ENCODE peak calls at places on chromosome 2, in eight cellular contexts. One of them, this sample, is unnamed.

GRCh38 chr2:54658548-54659207 is 64.8 kb upstream of the EML6 start:
- DNase-seq in neural progenitor cell: no peak
- DNase-seq in mammary epithelial cell: peak; percentile 49
- DNase-seq in fibroblast of lung: peak; percentile 53
- DNase-seq in PC-3: no peak
- DNase-seq in HepG2: no peak
- DNase-seq in hepatocyte: no peak
- DNase-seq in endothelial cell of umbilical vein: peak; percentile 17
- DNase-seq in this sample: no peak

GRCh38 chr2:96330407-96330806 is 5.2 kb upstream of the NCAPH start:
- DNase-seq in endothelial cell of umbilical vein: no peak
- DNase-seq in mammary epithelial cell: peak; percentile 90
- DNase-seq in fibroblast of lung: peak; percentile 82
- DNase-seq in HepG2: no peak
- DNase-seq in PC-3: peak; percentile 85
- DNase-seq in neural progenitor cell: no peak
- DNase-seq in hepatocyte: no peak
- DNase-seq in this sample: peak; percentile 22

GRCh38 chr2:100193334-100193733 is 50.9 kb upstream of the AFF3 start:
- DNase-seq in hepatocyte: peak; percentile 69
- DNase-seq in endothelial cell of umbilical vein: peak; percentile 42
- DNase-seq in neural progenitor cell: no peak
- DNase-seq in HepG2: no peak
- DNase-seq in PC-3: peak; percentile 86
- DNase-seq in mammary epithelial cell: no peak
- DNase-seq in fibroblast of lung: no peak
- DNase-seq in this sample: no peak

GRCh38 chr2:236744316-236745105 is 174.9 kb downstream of the ACKR3 start:
- DNase-seq in PC-3: peak; percentile 5
- DNase-seq in mammary epithelial cell: peak; percentile 71
- DNase-seq in hepatocyte: no peak
- DNase-seq in HepG2: no peak
- DNase-seq in endothelial cell of umbilical vein: no peak
- DNase-seq in neural progenitor cell: no peak
- DNase-seq in fibroblast of lung: peak; percentile 94
- DNase-seq in this sample: no peak

GRCh38 chr2:215553946-215554345 is 118.1 kb upstream of the FN1 start:
- DNase-seq in endothelial cell of umbilical vein: no peak
- DNase-seq in HepG2: no peak
- DNase-seq in fibroblast of lung: no peak
- DNase-seq in mammary epithelial cell: no peak
- DNase-seq in neural progenitor cell: no peak
- DNase-seq in hepatocyte: no peak
- DNase-seq in PC-3: no peak
- DNase-seq in this sample: no peak

GRCh38 chr2:191917430-191917881 is 70.6 kb upstream of the CAVIN2 start:
- DNase-seq in hepatocyte: no peak
- DNase-seq in neural progenitor cell: no peak
- DNase-seq in endothelial cell of umbilical vein: peak; percentile 86
- DNase-seq in mammary epithelial cell: no peak
- DNase-seq in fibroblast of lung: no peak
- DNase-seq in HepG2: peak; percentile 79
- DNase-seq in PC-3: no peak
- DNase-seq in this sample: no peak

GRCh38 chr2:177902395-177903160 is 170.0 kb downstream of the PDE11A start:
- DNase-seq in mammary epithelial cell: no peak
- DNase-seq in endothelial cell of umbilical vein: no peak
- DNase-seq in PC-3: no peak
- DNase-seq in HepG2: no peak
- DNase-seq in hepatocyte: no peak
- DNase-seq in fibroblast of lung: no peak
- DNase-seq in neural progenitor cell: no peak
- DNase-seq in this sample: no peak

GRCh38 chr2:233912799-233913423 is 4.3 kb upstream of the TRPM8 start:
- DNase-seq in fibroblast of lung: peak; percentile 31
- DNase-seq in HepG2: peak; percentile 41
- DNase-seq in hepatocyte: peak; percentile 78
- DNase-seq in PC-3: peak; percentile 48
- DNase-seq in neural progenitor cell: peak; percentile 70
- DNase-seq in endothelial cell of umbilical vein: peak; percentile 39
- DNase-seq in mammary epithelial cell: peak; percentile 38
- DNase-seq in this sample: no peak

GRCh38 chr2:101223814-101224231 is 28.9 kb upstream of the CNOT11 start:
- DNase-seq in PC-3: no peak
- DNase-seq in HepG2: no peak
- DNase-seq in endothelial cell of umbilical vein: no peak
- DNase-seq in hepatocyte: no peak
- DNase-seq in fibroblast of lung: no peak
- DNase-seq in neural progenitor cell: no peak
- DNase-seq in mammary epithelial cell: no peak
- DNase-seq in this sample: no peak

GRCh38 chr2:164734196-164734595 is 107.4 kb downstream of the COBLL1 start:
- DNase-seq in neural progenitor cell: peak; percentile 40
- DNase-seq in HepG2: no peak
- DNase-seq in hepatocyte: no peak
- DNase-seq in endothelial cell of umbilical vein: no peak
- DNase-seq in fibroblast of lung: no peak
- DNase-seq in mammary epithelial cell: no peak
- DNase-seq in PC-3: no peak
- DNase-seq in this sample: no peak

GRCh38 chr2:108594132-108594981 is 60.1 kb downstream of the LIMS1 start:
- DNase-seq in HepG2: peak; percentile 57
- DNase-seq in neural progenitor cell: no peak
- DNase-seq in PC-3: peak; percentile 89
- DNase-seq in mammary epithelial cell: peak; percentile 91
- DNase-seq in fibroblast of lung: peak; percentile 79
- DNase-seq in endothelial cell of umbilical vein: peak; percentile 91
- DNase-seq in hepatocyte: no peak
- DNase-seq in this sample: peak; percentile 10

GRCh38 chr2:233481368-233482142 is 85.0 kb downstream of the USP40 start:
- DNase-seq in HepG2: no peak
- DNase-seq in endothelial cell of umbilical vein: no peak
- DNase-seq in hepatocyte: no peak
- DNase-seq in PC-3: peak; percentile 30
- DNase-seq in fibroblast of lung: peak; percentile 17
- DNase-seq in neural progenitor cell: no peak
- DNase-seq in mammary epithelial cell: no peak
- DNase-seq in this sample: no peak

GRCh38 chr2:241570961-241571581 is 12.5 kb downstream of the BOK start:
- DNase-seq in fibroblast of lung: no peak
- DNase-seq in mammary epithelial cell: no peak
- DNase-seq in endothelial cell of umbilical vein: no peak
- DNase-seq in neural progenitor cell: no peak
- DNase-seq in PC-3: no peak
- DNase-seq in HepG2: no peak
- DNase-seq in hepatocyte: no peak
- DNase-seq in this sample: no peak

DNA sequence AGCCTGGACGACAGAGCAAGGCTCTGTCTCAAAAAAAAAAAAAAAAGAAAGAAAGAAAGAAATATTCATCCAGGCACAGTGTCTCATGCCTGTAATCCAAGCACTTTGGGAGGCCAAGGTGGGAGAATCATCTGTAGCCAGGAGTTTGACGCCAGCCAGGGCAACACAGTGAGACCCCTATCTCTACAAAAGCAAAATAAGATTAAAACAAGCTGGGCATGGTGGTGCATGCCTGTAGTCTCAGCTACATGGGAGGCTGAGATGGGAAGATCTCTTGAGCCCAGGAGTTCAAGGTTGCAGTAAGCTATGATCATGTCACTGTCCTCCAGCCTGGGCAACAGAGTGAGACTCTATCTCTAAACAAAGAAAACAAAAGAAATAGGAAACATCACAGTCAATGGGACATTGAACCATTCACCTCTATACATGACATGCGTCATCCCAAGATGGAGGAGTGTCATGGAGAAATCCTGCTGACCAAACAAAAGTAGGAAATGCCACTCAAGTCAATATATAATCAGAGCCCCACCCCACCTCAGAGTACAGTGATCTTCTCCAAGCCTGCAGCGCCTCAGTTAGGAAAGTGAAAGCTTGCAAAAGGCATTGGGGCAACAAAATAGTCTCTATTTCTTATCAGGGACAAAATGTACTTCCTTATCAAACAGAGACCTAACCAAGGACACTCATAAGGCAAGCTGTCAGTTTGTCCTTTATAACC is 9.8 kb downstream of the FEV start:
- DNase-seq in PC-3: no peak
- DNase-seq in endothelial cell of umbilical vein: no peak
- DNase-seq in mammary epithelial cell: no peak
- DNase-seq in hepatocyte: no peak
- DNase-seq in neural progenitor cell: no peak
- DNase-seq in HepG2: no peak
- DNase-seq in fibroblast of lung: no peak
- DNase-seq in this sample: no peak
- H3K27me3 ChIP-seq in PC-3: peaks cover 13% of the 10 kb centered on the region
- H3K27me3 ChIP-seq in endothelial cell of umbilical vein: peaks cover 26% of the 10 kb centered on the region
- H3K27me3 ChIP-seq in mammary epithelial cell: peaks cover 2% of the 10 kb centered on the region
- H3K27me3 ChIP-seq in hepatocyte: peaks cover 79% of the 10 kb centered on the region
- H3K27me3 ChIP-seq in neural progenitor cell: peaks cover 96% of the 10 kb centered on the region
- H3K27me3 ChIP-seq in HepG2: peaks cover 35% of the 10 kb centered on the region
- H3K27me3 ChIP-seq in fibroblast of lung: peaks cover 8% of the 10 kb centered on the region
- H3K27me3 ChIP-seq in this sample: peaks cover 6% of the 10 kb centered on the region

GRCh38 chr2:195520671-195521155 is 136.3 kb upstream of the SLC39A10 start:
- DNase-seq in mammary epithelial cell: peak; percentile 29
- DNase-seq in neural progenitor cell: no peak
- DNase-seq in HepG2: no peak
- DNase-seq in fibroblast of lung: peak; percentile 85
- DNase-seq in hepatocyte: peak; percentile 41
- DNase-seq in endothelial cell of umbilical vein: no peak
- DNase-seq in PC-3: peak; percentile 75
- DNase-seq in this sample: peak; percentile 69
- TF ChIP-seq CTCF in mammary epithelial cell: no peak
- TF ChIP-seq CTCF in neural progenitor cell: no peak
- TF ChIP-seq CTCF in HepG2: peak; percentile 9
- TF ChIP-seq CTCF in fibroblast of lung: no peak
- TF ChIP-seq CTCF in hepatocyte: no peak
- TF ChIP-seq CTCF in endothelial cell of umbilical vein: no peak
- TF ChIP-seq CTCF in PC-3: no peak
- TF ChIP-seq CTCF in this sample: no peak

GRCh38 chr2:27262379-27263286 is at the start of gene SLC30A3:
- DNase-seq in neural progenitor cell: peak; percentile 74
- DNase-seq in fibroblast of lung: peak; percentile 28
- DNase-seq in hepatocyte: peak; percentile 78
- DNase-seq in PC-3: no peak
- DNase-seq in HepG2: no peak
- DNase-seq in endothelial cell of umbilical vein: peak; percentile 62
- DNase-seq in mammary epithelial cell: peak; percentile 15
- DNase-seq in this sample: peak; percentile 51

GRCh38 chr2:27261926-27262298 is 935 bp downstream of the SLC30A3 start:
- DNase-seq in endothelial cell of umbilical vein: no peak
- DNase-seq in hepatocyte: no peak
- DNase-seq in HepG2: no peak
- DNase-seq in mammary epithelial cell: no peak
- DNase-seq in fibroblast of lung: no peak
- DNase-seq in PC-3: no peak
- DNase-seq in neural progenitor cell: peak; percentile 54
- DNase-seq in this sample: no peak

GRCh38 chr2:27264753-27265535 is 2.1 kb upstream of the SLC30A3 start:
- DNase-seq in HepG2: peak; percentile 73
- DNase-seq in hepatocyte: peak; percentile 85
- DNase-seq in mammary epithelial cell: peak; percentile 39
- DNase-seq in neural progenitor cell: peak; percentile 94
- DNase-seq in fibroblast of lung: peak; percentile 31
- DNase-seq in endothelial cell of umbilical vein: peak; percentile 87
- DNase-seq in PC-3: peak; percentile 58
- DNase-seq in this sample: no peak

GRCh38 chr2:27264253-27264752 is 1.5 kb upstream of the SLC30A3 start:
- DNase-seq in mammary epithelial cell: no peak
- DNase-seq in endothelial cell of umbilical vein: peak; percentile 30
- DNase-seq in fibroblast of lung: no peak
- DNase-seq in neural progenitor cell: peak; percentile 58
- DNase-seq in PC-3: no peak
- DNase-seq in HepG2: no peak
- DNase-seq in hepatocyte: peak; percentile 39
- DNase-seq in this sample: no peak

DNA sequence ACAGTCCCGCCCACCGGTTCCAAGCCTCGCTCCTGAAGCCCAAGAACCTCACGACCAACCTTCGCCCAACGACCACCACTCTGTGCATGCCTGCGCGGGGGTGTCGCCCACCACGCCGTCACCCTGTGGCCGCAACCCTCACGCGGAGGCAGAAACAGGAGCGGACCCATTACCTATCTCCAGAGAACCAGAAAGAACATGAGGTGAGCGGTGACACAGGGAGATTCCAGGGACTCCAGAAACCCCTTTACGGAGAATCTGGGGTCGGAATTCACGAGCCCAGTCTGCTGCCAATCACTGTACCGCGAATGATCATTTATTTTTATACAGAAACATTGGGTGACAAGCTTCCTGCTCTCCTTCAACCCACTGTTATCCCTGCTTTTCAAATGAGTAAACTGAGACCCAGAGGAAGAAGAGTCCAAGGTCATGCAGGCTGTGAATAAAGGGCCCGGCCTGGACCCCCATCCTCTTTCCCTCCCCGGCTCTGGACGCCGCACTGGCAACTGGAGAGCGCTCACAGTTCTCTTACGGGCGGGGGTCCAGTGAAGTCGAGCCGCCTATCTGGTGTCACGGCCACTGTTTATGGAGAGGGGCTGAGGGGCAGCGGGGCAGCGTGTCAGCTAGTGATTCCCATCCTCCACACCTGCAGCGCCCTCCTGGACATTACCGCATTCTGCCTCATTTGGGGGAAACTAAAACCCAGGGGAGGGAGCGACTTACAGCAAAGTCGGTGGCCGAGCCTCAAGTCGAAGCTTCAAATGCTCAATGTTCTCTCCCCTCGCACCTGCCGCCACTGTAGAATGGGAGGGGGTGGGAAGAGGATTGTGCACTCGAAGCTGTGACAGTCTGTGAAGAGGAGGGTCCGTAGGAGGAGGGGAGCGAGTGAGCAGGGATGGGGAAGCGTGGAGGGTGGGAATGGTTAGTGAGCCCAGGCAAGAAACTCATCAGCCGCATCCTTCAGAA is 723 bp upstream of the SLC30A3 start:
- DNase-seq in HepG2: no peak
- DNase-seq in neural progenitor cell: peak; percentile 42
- DNase-seq in mammary epithelial cell: no peak
- DNase-seq in fibroblast of lung: no peak
- DNase-seq in PC-3: no peak
- DNase-seq in endothelial cell of umbilical vein: peak; percentile 31
- DNase-seq in hepatocyte: no peak
- DNase-seq in this sample: no peak
- TF ChIP-seq EZH2 in HepG2: peak; percentile 98
- TF ChIP-seq EZH2 in neural progenitor cell: peak; percentile 73
- TF ChIP-seq EZH2 in mammary epithelial cell: peak; percentile 100
- TF ChIP-seq EZH2 in fibroblast of lung: peak; percentile 99
- TF ChIP-seq EZH2 in PC-3: peak; percentile 88
- TF ChIP-seq EZH2 in endothelial cell of umbilical vein: peak; percentile 99
- TF ChIP-seq EZH2 in hepatocyte: peak; percentile 97
- TF ChIP-seq EZH2 in this sample: peak; percentile 25

DNA sequence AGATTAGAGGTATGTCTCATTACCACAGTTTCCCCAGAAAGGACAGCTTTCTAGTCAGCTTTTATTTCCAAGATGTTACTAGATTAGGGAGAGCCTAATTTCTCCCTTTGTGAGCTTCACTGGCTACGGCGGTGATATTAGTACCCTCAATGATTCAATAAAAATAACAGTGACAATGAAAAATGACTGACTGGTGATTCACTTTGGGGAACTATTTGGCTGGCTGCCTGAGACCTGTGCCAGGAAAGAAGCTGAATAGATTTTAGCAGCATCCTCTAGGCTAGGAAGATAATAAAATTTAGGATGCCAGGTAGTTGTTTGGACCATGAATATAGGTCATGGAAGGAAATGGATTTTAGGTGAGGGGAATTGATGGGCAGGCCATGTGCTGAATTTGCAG is 178.7 kb downstream of the FMNL2 start:
- DNase-seq in neural progenitor cell: no peak
- DNase-seq in PC-3: peak; percentile 93
- DNase-seq in fibroblast of lung: peak; percentile 45
- DNase-seq in endothelial cell of umbilical vein: peak; percentile 80
- DNase-seq in mammary epithelial cell: peak; percentile 83
- DNase-seq in hepatocyte: no peak
- DNase-seq in HepG2: no peak
- DNase-seq in this sample: peak; percentile 74
- H3K27me3 ChIP-seq in neural progenitor cell: no peaks in the 10 kb centered on the region
- H3K27me3 ChIP-seq in PC-3: no peaks in the 10 kb centered on the region
- H3K27me3 ChIP-seq in fibroblast of lung: no peaks in the 10 kb centered on the region
- H3K27me3 ChIP-seq in endothelial cell of umbilical vein: no peaks in the 10 kb centered on the region
- H3K27me3 ChIP-seq in mammary epithelial cell: no peaks in the 10 kb centered on the region
- H3K27me3 ChIP-seq in hepatocyte: no peaks in the 10 kb centered on the region
- H3K27me3 ChIP-seq in HepG2: no peaks in the 10 kb centered on the region
- H3K27me3 ChIP-seq in this sample: no peaks in the 10 kb centered on the region

This sample was measured in PC-9.